ENCODE peak calls at places on chromosomes 13 and 19, in four cellular contexts. One of them, this sample, is unnamed.

GRCh38 chr19:34405892-34406660 is 1.9 kb downstream of the PDCD2L start:
- DNase-seq in endothelial cell: no peak
- DNase-seq in adrenal gland: no peak
- DNase-seq in SK-MEL-5: no peak
- DNase-seq in this sample: no peak

GRCh38 chr13:109871018-109871370 is 84.6 kb upstream of the IRS2 start:
- DNase-seq in adrenal gland: no peak
- DNase-seq in SK-MEL-5: no peak
- DNase-seq in endothelial cell: no peak
- DNase-seq in this sample: no peak

GRCh38 chr13:87671824-87672603 is 843 bp downstream of the SLITRK5 start:
- DNase-seq in SK-MEL-5: no peak
- DNase-seq in adrenal gland: no peak
- DNase-seq in endothelial cell: peak; percentile 32
- DNase-seq in this sample: peak; percentile 10

GRCh38 chr19:41887711-41888382 is 4.9 kb downstream of the ARHGEF1 start:
- DNase-seq in adrenal gland: no peak
- DNase-seq in endothelial cell: no peak
- DNase-seq in SK-MEL-5: no peak
- DNase-seq in this sample: peak; percentile 76

GRCh38 chr13:42615691-42616090 is 41.7 kb downstream of the TNFSF11 start:
- DNase-seq in SK-MEL-5: peak; percentile 46
- DNase-seq in adrenal gland: no peak
- DNase-seq in endothelial cell: no peak
- DNase-seq in this sample: no peak

GRCh38 chr19:4257025-4257424 is 10.1 kb downstream of the YJU2 start:
- DNase-seq in endothelial cell: no peak
- DNase-seq in SK-MEL-5: no peak
- DNase-seq in adrenal gland: no peak
- DNase-seq in this sample: no peak

GRCh38 chr13:35771898-35772297 is 295.4 kb upstream of the MAB21L1 start:
- DNase-seq in adrenal gland: no peak
- DNase-seq in endothelial cell: no peak
- DNase-seq in SK-MEL-5: no peak
- DNase-seq in this sample: no peak

GRCh38 chr13:62482351-62482750 is 1066.7 kb upstream of the PCDH20 start:
- DNase-seq in endothelial cell: no peak
- DNase-seq in SK-MEL-5: no peak
- DNase-seq in adrenal gland: no peak
- DNase-seq in this sample: no peak

GRCh38 chr19:44846455-44847143 is 502 bp downstream of the NECTIN2 start:
- DNase-seq in endothelial cell: peak; percentile 67
- DNase-seq in SK-MEL-5: no peak
- DNase-seq in adrenal gland: peak; percentile 61
- DNase-seq in this sample: peak; percentile 32

GRCh38 chr13:70613295-70613694 is 505.0 kb upstream of the KLHL1 start:
- DNase-seq in adrenal gland: no peak
- DNase-seq in endothelial cell: no peak
- DNase-seq in SK-MEL-5: peak; percentile 16
- DNase-seq in this sample: no peak

GRCh38 chr19:1082928-1083816 is 12.0 kb downstream of the POLR2E start:
- DNase-seq in adrenal gland: no peak
- DNase-seq in endothelial cell: no peak
- DNase-seq in SK-MEL-5: no peak
- DNase-seq in this sample: no peak

GRCh38 chr19:1935484-1936208 is 5.3 kb upstream of the CSNK1G2 start:
- DNase-seq in endothelial cell: no peak
- DNase-seq in adrenal gland: peak; percentile 98
- DNase-seq in SK-MEL-5: peak; percentile 43
- DNase-seq in this sample: no peak

GRCh38 chr19:14871619-14872230 is 14.2 kb downstream of the OR7A17 start:
- DNase-seq in adrenal gland: no peak
- DNase-seq in SK-MEL-5: peak; percentile 46
- DNase-seq in endothelial cell: no peak
- DNase-seq in this sample: no peak

GRCh38 chr19:39544920-39545319 is 5.0 kb upstream of the EID2 start:
- DNase-seq in endothelial cell: no peak
- DNase-seq in adrenal gland: no peak
- DNase-seq in SK-MEL-5: no peak
- DNase-seq in this sample: no peak

GRCh38 chr13:39254606-39255005 is 216.3 kb downstream of the NHLRC3 start:
- DNase-seq in endothelial cell: no peak
- DNase-seq in SK-MEL-5: no peak
- DNase-seq in adrenal gland: no peak
- DNase-seq in this sample: no peak

GRCh38 chr13:40352385-40352778 is 314.1 kb downstream of the FOXO1 start:
- DNase-seq in endothelial cell: no peak
- DNase-seq in SK-MEL-5: no peak
- DNase-seq in adrenal gland: peak; percentile 83
- DNase-seq in this sample: peak; percentile 66

GRCh38 chr19:3344608-3345598 is 21.5 kb upstream of the NFIC start:
- DNase-seq in endothelial cell: no peak
- DNase-seq in adrenal gland: no peak
- DNase-seq in SK-MEL-5: no peak
- DNase-seq in this sample: no peak

GRCh38 chr19:33675501-33676124 is 53.9 kb downstream of the CHST8 start:
- DNase-seq in SK-MEL-5: no peak
- DNase-seq in adrenal gland: no peak
- DNase-seq in endothelial cell: no peak
- DNase-seq in this sample: no peak

GRCh38 chr13:111420113-111420876 is 99.9 kb downstream of the TEX29 start:
- DNase-seq in adrenal gland: no peak
- DNase-seq in endothelial cell: no peak
- DNase-seq in SK-MEL-5: no peak
- DNase-seq in this sample: no peak

GRCh38 chr13:98254541-98254940 is 77.5 kb upstream of the RNF113B start:
- DNase-seq in SK-MEL-5: peak; percentile 29
- DNase-seq in adrenal gland: no peak
- DNase-seq in endothelial cell: no peak
- DNase-seq in this sample: no peak

GRCh38 chr19:34838753-34839431 is 65.9 kb upstream of the ZNF599 start:
- DNase-seq in endothelial cell: peak; percentile 47
- DNase-seq in SK-MEL-5: peak; percentile 24
- DNase-seq in adrenal gland: no peak
- DNase-seq in this sample: peak; percentile 42

GRCh38 chr13:26784704-26785639 is 24.4 kb upstream of the GPR12 start:
- DNase-seq in adrenal gland: no peak
- DNase-seq in SK-MEL-5: no peak
- DNase-seq in endothelial cell: no peak
- DNase-seq in this sample: no peak

This sample was measured in body of pancreas.